ENCODE peak calls at places on chromosomes 2 and 18, in five cellular contexts. T is NT2/D1, N is HepG2, C is H1, R is GM12878. L is an unnamed sample.

GRCh38 chr2:227509824-227510619 is 38.1 kb downstream of the AGFG1 start:
- DNase-seq in N (peak), T (no peak), C (no peak), R (no peak), L (no peak)

GRCh38 chr2:126792186-126792585 is 106.5 kb upstream of the TEX51 start:
- DNase-seq in T (no peak), C (no peak), N (no peak), R (no peak), L (no peak)

GRCh38 chr2:177246000-177246399 is 18.5 kb downstream of the NFE2L2 start:
- DNase-seq in N (no peak), C (no peak), T (no peak), R (no peak), L (no peak)

GRCh38 chr2:156466739-156467405 is 30.7 kb downstream of the GPD2 start:
- DNase-seq in N (no peak), T (no peak), R (no peak), C (no peak), L (no peak)

GRCh38 chr18:48930926-48931325 is 19.8 kb downstream of the SMAD7 start:
- DNase-seq in T (no peak), R (no peak), C (no peak), N (no peak), L (no peak)

GRCh38 chr18:54100466-54100865 is 124.0 kb downstream of the MBD2 start:
- DNase-seq in N (no peak), T (no peak), C (no peak), R (no peak), L (no peak)

GRCh38 chr2:675051-675450 is 2.2 kb downstream of the TMEM18 start:
- DNase-seq in N (no peak), R (no peak), T (no peak), C (no peak), L (no peak)

GRCh38 chr2:215930505-215931233 is 82.7 kb downstream of the MREG start:
- DNase-seq in N (no peak), C (no peak), T (no peak), R (no peak), L (no peak)

GRCh38 chr2:9332853-9333245 is 90.5 kb downstream of the ITGB1BP1 start:
- DNase-seq in R (no peak), C (no peak), T (no peak), N (no peak), L (no peak)

GRCh38 chr2:84257871-84258270 is 201.2 kb downstream of the SUCLG1 start:
- DNase-seq in N (peak), C (no peak), R (no peak), T (peak), L (no peak)

GRCh38 chr2:20625920-20626697 is 24.8 kb downstream of the HS1BP3 start:
- DNase-seq in C (no peak), T (no peak), N (no peak), R (no peak), L (no peak)

DNA sequence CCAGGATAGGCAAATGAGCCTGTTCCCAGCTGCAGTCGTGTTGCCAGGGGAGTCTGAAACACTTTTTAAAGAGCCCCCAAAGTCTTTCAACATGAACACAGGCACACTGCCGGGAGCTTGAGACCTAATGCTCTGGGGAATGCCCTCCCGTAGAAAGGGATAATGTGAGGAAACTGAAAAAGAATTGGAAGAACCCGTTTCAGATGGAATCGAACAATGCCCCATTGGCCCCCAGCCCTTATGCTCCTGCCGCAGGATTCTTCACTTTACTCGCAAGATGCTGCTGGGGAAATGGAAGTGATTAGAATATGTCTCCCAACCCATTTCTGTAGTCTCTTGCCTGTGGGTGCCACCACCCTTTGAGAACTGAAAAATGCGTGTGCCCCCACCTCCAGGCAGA is 136.3 kb upstream of the GATA6 start:
- DNase-seq in R (no peak), N (no peak), T (no peak), C (no peak), L (no peak)
- TF ChIP-seq SUZ12 in R (no peak), N (no peak), T (no peak), C (no peak), L (no peak)

GRCh38 chr2:148930046-148930775 is 55.2 kb downstream of the KIF5C start:
- DNase-seq in N (no peak), T (no peak), C (no peak), R (no peak), L (no peak)
- TF ChIP-seq SUZ12 in N (no peak), T (no peak), C (no peak), R (no peak), L (no peak)

DNA sequence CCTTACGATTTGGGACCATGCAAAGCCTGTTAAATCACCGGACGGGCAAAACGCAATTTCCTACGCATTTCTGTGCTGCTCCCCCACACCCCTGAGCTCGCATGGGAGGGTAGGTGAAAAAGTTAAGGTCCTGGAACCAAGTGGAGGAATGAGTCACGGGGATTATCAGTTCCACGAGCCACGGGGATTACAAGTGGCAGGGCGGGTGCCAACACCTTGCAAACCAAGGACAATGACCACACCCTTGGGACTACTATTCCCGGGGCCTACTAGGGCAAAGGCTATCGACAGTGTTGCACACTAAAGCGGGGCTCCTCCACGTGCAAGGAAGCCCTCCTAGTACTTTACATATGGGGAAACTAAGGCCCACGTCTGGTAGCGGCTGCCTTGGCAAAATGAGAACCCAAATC is 447 bp downstream of the RETSAT start:
- DNase-seq in C (no peak), R (no peak), N (peak), T (no peak), L (peak)
- TF ChIP-seq SUZ12 in C (no peak), R (no peak), N (no peak), T (no peak), L (no peak)

GRCh38 chr2:66539452-66539851 is 104.5 kb downstream of the MEIS1 start:
- DNase-seq in R (no peak), T (no peak), C (no peak), N (no peak), L (no peak)
- TF ChIP-seq SUZ12 in R (no peak), T (no peak), C (no peak), N (no peak), L (no peak)

GRCh38 chr18:3162181-3162580 is 57.6 kb downstream of the MYOM1 start:
- DNase-seq in C (no peak), N (no peak), R (no peak), T (no peak), L (no peak)
- TF ChIP-seq SUZ12 in C (no peak), N (no peak), R (no peak), T (no peak), L (no peak)

DNA sequence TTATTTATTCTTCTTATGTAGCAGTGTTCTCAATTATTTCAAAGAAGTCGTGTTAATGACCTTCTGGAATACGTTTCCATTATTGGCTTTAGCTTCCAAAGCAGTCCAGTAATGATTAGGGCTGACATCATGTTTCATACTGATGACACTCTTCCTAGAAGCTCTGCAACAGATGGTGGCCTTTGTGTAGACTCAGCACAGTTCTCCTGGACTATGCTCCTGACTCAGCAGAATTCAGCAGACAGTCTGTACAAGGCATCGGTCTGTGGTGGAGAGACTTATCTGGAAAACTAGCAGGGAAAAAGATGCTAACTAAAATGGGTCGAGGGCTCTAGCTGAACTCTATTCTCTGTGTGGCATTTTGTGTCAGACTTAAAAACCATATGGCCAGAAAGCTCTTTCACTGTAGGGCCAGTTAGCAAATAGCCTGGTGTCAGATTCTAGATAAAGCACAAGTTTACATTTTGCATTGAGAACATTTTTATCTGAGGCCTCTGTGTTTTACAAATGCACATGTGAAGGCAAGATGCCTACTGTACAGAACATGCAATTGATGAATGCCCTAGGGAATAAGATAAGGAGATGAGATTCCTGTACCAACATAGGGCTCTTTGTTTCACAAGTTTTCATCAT is 35.1 kb downstream of the GULP1 start:
- DNase-seq in C (no peak), R (no peak), T (no peak), N (no peak), L (no peak)
- TF ChIP-seq SUZ12 in C (no peak), R (no peak), T (no peak), N (no peak), L (no peak)

GRCh38 chr2:158498749-158499136 is 42.0 kb downstream of the PKP4 start:
- DNase-seq in N (no peak), R (no peak), C (no peak), T (no peak), L (no peak)

GRCh38 chr2:158499383-158499782 is 42.6 kb downstream of the PKP4 start:
- DNase-seq in C (no peak), N (no peak), T (no peak), R (no peak), L (no peak)

GRCh38 chr2:158496986-158497385 is 40.2 kb downstream of the PKP4 start:
- DNase-seq in R (no peak), N (no peak), T (no peak), C (no peak), L (no peak)

GRCh38 chr2:158498043-158498748 is 41.4 kb downstream of the PKP4 start:
- DNase-seq in N (no peak), T (no peak), C (no peak), R (no peak), L (no peak)

GRCh38 chr2:158497486-158497885 is 40.7 kb downstream of the PKP4 start:
- DNase-seq in R (no peak), N (peak), C (no peak), T (no peak), L (no peak)
- TF ChIP-seq SUZ12 in R (no peak), N (no peak), C (no peak), T (no peak), L (no peak)

GRCh38 chr2:53969285-53970094 is 1.3 kb downstream of the PSME4 start:
- DNase-seq in T (no peak), R (no peak), N (peak), C (no peak), L (peak)
- TF ChIP-seq SUZ12 in T (no peak), R (no peak), N (no peak), C (no peak), L (no peak)

DNA sequence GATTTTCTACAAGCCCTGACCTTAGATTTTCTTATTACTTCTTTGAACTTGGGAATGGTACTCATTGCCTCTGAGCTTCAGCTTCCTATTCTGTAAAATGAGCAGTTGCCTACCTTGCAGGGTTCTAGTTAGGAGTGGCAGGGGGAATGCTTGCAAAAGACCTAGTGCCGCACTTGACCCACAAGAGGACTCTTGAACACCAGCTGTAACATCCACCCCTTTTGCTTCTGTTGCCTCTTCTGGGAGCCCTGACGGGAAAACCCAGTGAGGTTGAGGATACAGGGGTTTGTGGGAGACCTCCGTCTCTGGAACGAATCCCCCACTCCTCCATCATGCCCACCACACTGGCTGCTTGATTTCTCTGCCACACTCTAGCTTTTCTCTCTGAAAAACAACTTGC is 27.1 kb upstream of the LBH start:
- DNase-seq in N (no peak), T (no peak), C (no peak), R (no peak), L (no peak)
- TF ChIP-seq SUZ12 in N (no peak), T (no peak), C (no peak), R (no peak), L (no peak)

DNA sequence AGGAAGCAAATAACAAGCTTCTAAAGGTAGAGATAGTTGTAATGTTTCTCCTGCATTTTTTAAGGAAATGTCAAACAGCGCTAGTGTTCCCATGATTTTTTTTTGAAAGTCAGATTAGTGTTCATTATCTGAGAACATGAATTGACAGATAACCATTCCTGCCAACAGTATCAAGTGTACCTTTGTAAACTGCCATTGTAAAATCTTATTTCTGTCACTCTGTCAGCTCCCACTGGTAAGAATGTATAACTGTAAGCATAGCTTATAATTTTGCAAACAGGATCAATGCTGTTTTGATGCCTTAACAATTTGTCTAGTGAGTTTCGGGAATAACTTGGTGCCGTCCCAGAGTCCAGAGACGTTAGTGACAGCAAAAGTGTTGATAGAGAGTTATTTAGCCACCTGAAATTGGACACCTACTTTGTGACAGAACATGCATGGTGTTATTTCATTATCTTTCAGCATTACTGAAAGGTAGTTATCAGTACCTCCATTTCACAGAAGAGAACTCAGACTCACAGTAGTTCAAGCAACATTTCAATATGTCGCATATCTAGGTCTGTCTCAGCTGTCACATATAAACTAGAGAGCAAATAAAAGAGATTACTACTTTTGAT is 221.4 kb downstream of the THSD7B start:
- DNase-seq in R (no peak), T (no peak), C (no peak), N (no peak), L (no peak)
- TF ChIP-seq SUZ12 in R (no peak), T (no peak), C (no peak), N (no peak), L (no peak)